ENCODE peak calls at places on chromosomes 2 and 18, in seven cellular contexts. B, P, C, K, R, E and F are unnamed samples.

GRCh38 chr2:241545113-241545512 is 13.4 kb upstream of the BOK start:
- DNase-seq in P (no peak), C (no peak), K (no peak), R (no peak), B (no peak), E (no peak), F (no peak)

GRCh38 chr2:47002480-47003381 is 87.1 kb upstream of the MCFD2 start:
- DNase-seq in C (no peak), K (no peak), P (no peak), R (no peak), E (no peak), B (peak), F (no peak)

GRCh38 chr2:74991977-74992376 is 33.5 kb downstream of the POLE4 start:
- DNase-seq in P (no peak), R (no peak), B (peak), E (no peak), C (no peak), K (no peak), F (no peak)

GRCh38 chr2:164984428-164984827 is 29.1 kb upstream of the SLC38A11 start:
- DNase-seq in B (no peak), R (no peak), K (no peak), C (no peak), E (no peak), P (no peak), F (no peak)

GRCh38 chr2:145736901-145737300 is 1217.0 kb upstream of the ZEB2 start:
- DNase-seq in C (no peak), P (no peak), B (no peak), E (no peak), K (no peak), R (no peak), F (no peak)

GRCh38 chr2:71563872-71564271 is 110.5 kb downstream of the DYSF start:
- DNase-seq in E (no peak), K (no peak), P (no peak), B (no peak), R (no peak), C (no peak), F (no peak)

GRCh38 chr2:73006969-73007710 is 64.4 kb downstream of the SFXN5 start:
- DNase-seq in B (no peak), E (no peak), C (peak), R (peak), K (no peak), P (no peak), F (no peak)

GRCh38 chr2:109638807-109639206 is 24.6 kb downstream of the SOWAHC start:
- DNase-seq in B (no peak), C (no peak), P (no peak), K (no peak), R (no peak), E (no peak), F (no peak)

GRCh38 chr2:9914384-9915065 is 37.0 kb upstream of the GRHL1 start:
- DNase-seq in K (peak), C (no peak), P (no peak), E (no peak), R (no peak), B (no peak), F (no peak)

GRCh38 chr2:233422649-233423435 is 68.5 kb downstream of the DGKD start:
- DNase-seq in K (no peak), C (peak), R (no peak), P (no peak), E (no peak), B (no peak), F (no peak)

GRCh38 chr2:188382107-188382506 is 90.4 kb downstream of the GULP1 start:
- DNase-seq in C (no peak), E (no peak), R (no peak), P (no peak), K (no peak), B (no peak), F (no peak)

GRCh38 chr18:52402814-52403213 is 62.8 kb downstream of the DCC start:
- DNase-seq in C (no peak), P (no peak), R (no peak), E (no peak), K (no peak), B (no peak), F (no peak)

GRCh38 chr2:199985625-199986207 is 30.3 kb downstream of the MAIP1 start:
- DNase-seq in P (peak), B (peak), C (no peak), E (peak), R (no peak), K (no peak), F (no peak)

GRCh38 chr2:44283116-44283666 is 7.9 kb downstream of the SLC3A1 start:
- DNase-seq in C (no peak), B (no peak), E (no peak), K (no peak), P (no peak), R (no peak), F (no peak)

GRCh38 chr2:111122631-111123421 is 2.1 kb downstream of the BCL2L11 start:
- DNase-seq in C (peak), B (peak), P (peak), R (peak), E (peak), K (no peak), F (peak)

GRCh38 chr2:111120253-111121027 is at the start of gene BCL2L11:
- DNase-seq in R (peak), K (no peak), E (peak), P (peak), C (peak), B (peak), F (peak)

GRCh38 chr2:111121028-111121872 is 536 bp downstream of the BCL2L11 start:
- DNase-seq in C (peak), E (peak), R (peak), B (peak), K (no peak), P (peak), F (peak)

GRCh38 chr2:111123751-111124150 is 3.0 kb downstream of the BCL2L11 start:
- DNase-seq in R (no peak), P (no peak), K (no peak), B (no peak), C (no peak), E (no peak), F (no peak)

DNA sequence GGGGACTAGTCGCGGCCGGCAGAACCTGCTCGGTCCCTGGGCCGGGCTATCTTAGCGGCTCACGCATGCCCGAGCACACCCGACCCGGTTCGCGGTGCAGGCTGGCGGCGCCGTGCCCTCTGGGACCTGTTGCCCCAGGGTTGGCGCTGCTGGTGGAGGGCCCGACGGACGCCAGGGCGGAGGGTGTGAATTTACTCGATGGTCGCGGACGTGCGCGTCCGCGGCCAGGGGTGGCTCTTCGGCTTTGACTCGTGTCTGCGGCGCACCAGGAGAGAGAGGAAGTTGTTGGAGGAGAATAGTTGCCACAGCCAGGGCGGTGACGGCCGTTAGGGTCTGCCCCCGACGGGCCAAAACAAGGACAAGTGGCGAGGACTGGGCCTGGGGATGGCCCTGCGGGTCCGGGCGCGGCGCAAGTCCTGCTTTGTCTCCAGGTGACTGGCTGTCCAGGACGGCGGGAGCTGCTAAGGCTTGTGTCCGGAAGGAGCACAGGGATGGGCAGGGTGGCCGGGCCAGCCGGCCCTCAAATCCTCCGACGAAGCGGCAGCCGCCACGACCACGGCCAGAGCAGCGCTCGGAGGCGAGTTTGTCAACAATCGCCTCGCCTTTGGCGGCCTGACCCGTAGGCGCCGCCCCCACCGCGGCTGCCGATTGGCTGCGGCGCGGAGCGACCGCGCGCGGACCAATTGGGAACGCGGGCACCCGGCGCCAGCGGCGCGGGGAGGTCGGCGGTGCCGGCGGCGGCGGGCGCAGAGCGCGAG is 1.3 kb downstream of the BCL2L11 start:
- DNase-seq in P (peak), B (peak), K (no peak), E (peak), R (peak), C (peak), F (peak)
- TF ChIP-seq POLR2AphosphoS5 in P (peak), B (peak), K (no peak), E (peak), R (peak), C (peak), F (peak)

GRCh38 chr2:37583402-37583801 is 88.0 kb downstream of the CDC42EP3 start:
- DNase-seq in P (no peak), E (no peak), K (no peak), R (no peak), B (no peak), C (no peak), F (no peak)
- H3K4me3 ChIP-seq in P (no peak), E (no peak), K (no peak), R (no peak), B (no peak), C (no peak), F (no peak)

DNA sequence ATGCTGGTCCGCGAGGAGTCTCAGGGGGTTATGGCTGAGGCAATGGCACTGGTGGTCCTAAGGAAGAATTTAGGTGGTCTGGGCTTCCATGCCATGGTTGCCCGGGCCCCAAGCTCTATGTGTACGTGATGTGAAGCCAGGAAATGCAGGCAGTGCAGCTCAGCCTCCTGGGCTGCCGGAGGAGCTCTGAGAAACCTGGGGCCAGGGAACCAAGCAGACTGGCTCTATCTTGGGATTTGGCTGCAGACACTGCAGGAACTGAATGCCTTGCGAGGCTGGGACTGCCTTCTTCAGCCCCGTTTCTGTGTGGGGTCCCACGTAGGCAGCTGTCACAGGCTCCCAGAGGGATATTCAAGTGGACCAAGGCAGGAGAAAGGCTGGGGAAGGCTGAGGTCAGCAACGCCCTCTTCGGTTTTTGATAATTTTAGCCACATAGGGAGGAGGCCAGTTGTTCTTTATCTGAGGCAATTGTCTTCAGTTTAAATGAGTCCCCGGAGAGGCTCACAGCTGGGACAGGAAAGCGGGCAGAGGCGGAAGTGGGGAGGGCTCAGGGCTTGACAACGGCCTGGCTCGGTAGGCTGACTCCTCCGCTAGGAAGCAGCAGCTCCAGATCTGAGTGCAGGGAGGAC is 77.7 kb downstream of the RHOB start:
- DNase-seq in R (no peak), E (no peak), P (no peak), B (no peak), C (peak), K (no peak), F (peak)
- H3K27ac ChIP-seq in R (peak), E (peak), P (peak), B (no peak), C (peak), K (peak), F (peak)

GRCh38 chr2:86632672-86633071 is 9.0 kb upstream of the RNF103 start:
- DNase-seq in B (no peak), C (no peak), P (no peak), E (peak), K (no peak), R (no peak), F (no peak)
- TF ChIP-seq POLR2AphosphoS5 in B (no peak), C (no peak), P (peak), E (no peak), K (no peak), R (no peak), F (no peak)